ENCODE peak calls at places on chromosomes 1 and 21, in seven cellular contexts. R is choroid plexus epithelial cell; P is epithelial cell of esophagus; F is lung; L is CD4-positive, alpha-beta T cell; G is transverse colon; S is upper lobe of left lung. T is an unnamed sample.

GRCh38 chr21:30014883-30015282 is 75.1 kb upstream of the GRIK1 start:
- DNase-seq in R (no peak), P (no peak), F (no peak), L (no peak), G (no peak), S (no peak), T (no peak)

GRCh38 chr1:24362982-24363614 is 43.9 kb downstream of the GRHL3 start:
- DNase-seq in R (peak), P (peak), F (no peak), L (no peak), G (no peak), S (no peak), T (no peak)

GRCh38 chr1:118304722-118305344 is 119.8 kb upstream of the SPAG17 start:
- DNase-seq in R (peak), P (peak), F (no peak), L (no peak), G (no peak), S (no peak), T (no peak)

GRCh38 chr21:43331962-43332458 is 94.9 kb downstream of the SIK1 start:
- DNase-seq in R (peak), P (peak), F (no peak), L (no peak), G (no peak), S (peak), T (no peak)

GRCh38 chr1:159071970-159072582 is 4.5 kb downstream of the AIM2 start:
- DNase-seq in R (peak), P (peak), F (no peak), L (no peak), G (no peak), S (no peak), T (no peak)

GRCh38 chr1:184970691-184971161 is 3.6 kb downstream of the NIBAN1 start:
- DNase-seq in R (peak), P (peak), F (no peak), L (no peak), G (no peak), S (no peak), T (no peak)

GRCh38 chr1:171142451-171143121 is 42.5 kb upstream of the FMO2 start:
- DNase-seq in R (peak), P (no peak), F (peak), L (no peak), G (peak), S (no peak), T (no peak)

GRCh38 chr1:232529747-232530146 is 100.2 kb downstream of the SIPA1L2 start:
- DNase-seq in R (peak), P (peak), F (no peak), L (no peak), G (no peak), S (no peak), T (no peak)

GRCh38 chr1:152858062-152858461 is 1.7 kb upstream of the LCE7A start:
- DNase-seq in R (no peak), P (peak), F (no peak), L (no peak), G (no peak), S (no peak), T (no peak)

GRCh38 chr1:24991242-24992037 is 61.4 kb upstream of the RUNX3 start:
- DNase-seq in R (no peak), P (no peak), F (no peak), L (no peak), G (no peak), S (no peak), T (no peak)

GRCh38 chr1:19457555-19457954 is 27.8 kb downstream of the CAPZB start:
- DNase-seq in R (no peak), P (no peak), F (no peak), L (no peak), G (no peak), S (no peak), T (no peak)

GRCh38 chr1:3247521-3248031 is 178.6 kb downstream of the PRDM16 start:
- DNase-seq in R (no peak), P (no peak), F (no peak), L (no peak), G (no peak), S (no peak), T (no peak)

DNA sequence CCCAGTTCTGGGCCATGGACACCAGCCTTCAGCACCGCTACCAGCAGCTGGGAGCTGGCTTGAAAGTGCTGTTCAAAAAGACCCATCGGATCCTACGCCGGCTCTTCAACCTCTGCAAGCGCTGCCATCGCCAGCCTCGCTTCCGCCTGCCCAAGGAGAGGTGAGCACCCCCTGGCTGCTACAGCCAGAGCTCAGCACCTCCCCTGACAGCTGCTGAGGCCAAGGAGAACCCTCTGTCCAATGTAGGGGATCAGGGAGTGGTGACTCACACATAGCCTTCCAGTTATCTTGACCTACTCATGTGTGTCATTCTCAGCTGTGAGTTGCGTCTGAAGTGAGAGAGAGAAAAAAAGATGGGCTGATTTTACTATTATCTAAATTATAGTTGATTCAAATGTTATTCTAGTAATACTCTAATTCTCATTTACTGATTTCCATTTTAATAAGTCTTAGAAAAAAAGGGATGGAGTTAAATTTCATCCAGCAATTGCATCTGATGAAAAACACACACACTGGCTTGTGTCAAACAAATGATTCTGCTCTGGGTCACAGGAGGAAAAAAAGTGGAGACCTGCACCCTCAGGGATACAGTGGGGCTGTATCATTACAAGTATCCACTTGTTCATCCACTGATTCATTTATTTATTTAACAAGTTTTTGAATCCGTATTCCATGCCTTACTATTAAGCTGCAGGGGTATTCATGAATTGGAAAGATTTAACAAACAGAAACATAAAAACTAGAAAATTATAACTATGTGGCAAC is 108.0 kb downstream of the BRINP2 start:
- DNase-seq in R (peak), P (peak), F (no peak), L (no peak), G (no peak), S (no peak), T (no peak)
- TF ChIP-seq CTCF in R (no peak), P (no peak), F (no peak), L (no peak), G (no peak), S (no peak), T (no peak)

DNA sequence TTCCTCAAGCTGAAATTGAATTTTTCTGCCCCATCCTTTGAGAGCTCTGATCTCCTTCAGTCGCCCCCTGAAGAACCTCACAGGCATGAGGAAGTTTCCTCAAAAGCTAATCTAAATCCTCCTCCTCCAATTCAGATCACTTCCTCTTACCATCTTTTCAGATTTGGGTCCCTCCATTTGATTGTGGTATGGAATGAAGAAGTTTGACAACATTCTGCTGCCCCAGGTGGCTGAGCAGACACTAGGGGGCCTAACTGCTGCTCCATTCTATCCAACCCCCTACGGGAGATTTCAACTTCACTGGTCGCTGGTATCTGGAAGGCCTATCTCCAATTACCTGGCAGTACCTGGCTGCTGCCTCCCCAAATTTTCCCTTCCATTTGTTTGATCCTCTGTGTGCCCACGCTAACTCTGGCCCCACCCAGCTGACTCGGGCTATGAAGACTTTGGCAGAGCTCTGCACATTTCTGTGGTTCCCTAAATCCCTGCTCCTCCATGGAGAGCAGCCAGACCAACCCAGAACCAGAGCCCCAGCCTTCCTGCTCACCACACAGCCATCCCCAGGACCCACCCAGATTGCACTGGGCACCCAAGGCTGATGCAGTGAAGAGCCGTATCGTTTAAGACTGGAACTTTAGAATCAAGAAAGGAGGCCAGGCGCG is 7.8 kb downstream of the IRF6 start:
- DNase-seq in R (no peak), P (no peak), F (no peak), L (no peak), G (no peak), S (no peak), T (no peak)
- TF ChIP-seq CTCF in R (no peak), P (peak), F (no peak), L (no peak), G (no peak), S (no peak), T (no peak)

GRCh38 chr1:115466433-115466832 is 128.4 kb upstream of the NGF start:
- DNase-seq in R (peak), P (no peak), F (no peak), L (no peak), G (no peak), S (no peak), T (no peak)

GRCh38 chr1:115461526-115461925 is 123.5 kb upstream of the NGF start:
- DNase-seq in R (no peak), P (peak), F (no peak), L (no peak), G (no peak), S (no peak), T (no peak)

GRCh38 chr1:115465802-115466363 is 127.8 kb upstream of the NGF start:
- DNase-seq in R (no peak), P (no peak), F (no peak), L (no peak), G (no peak), S (no peak), T (no peak)

GRCh38 chr1:115462677-115463076 is 124.6 kb upstream of the NGF start:
- DNase-seq in R (no peak), P (no peak), F (no peak), L (no peak), G (no peak), S (no peak), T (no peak)

GRCh38 chr1:115463347-115463746 is 125.3 kb upstream of the NGF start:
- DNase-seq in R (peak), P (peak), F (no peak), L (no peak), G (no peak), S (no peak), T (no peak)
- TF ChIP-seq CTCF in R (peak), P (peak), F (no peak), L (no peak), G (no peak), S (no peak), T (no peak)

GRCh38 chr1:13465515-13465914 is 48.3 kb downstream of the LRRC38 start:
- DNase-seq in R (no peak), P (no peak), F (no peak), L (no peak), G (no peak), S (no peak), T (no peak)

DNA sequence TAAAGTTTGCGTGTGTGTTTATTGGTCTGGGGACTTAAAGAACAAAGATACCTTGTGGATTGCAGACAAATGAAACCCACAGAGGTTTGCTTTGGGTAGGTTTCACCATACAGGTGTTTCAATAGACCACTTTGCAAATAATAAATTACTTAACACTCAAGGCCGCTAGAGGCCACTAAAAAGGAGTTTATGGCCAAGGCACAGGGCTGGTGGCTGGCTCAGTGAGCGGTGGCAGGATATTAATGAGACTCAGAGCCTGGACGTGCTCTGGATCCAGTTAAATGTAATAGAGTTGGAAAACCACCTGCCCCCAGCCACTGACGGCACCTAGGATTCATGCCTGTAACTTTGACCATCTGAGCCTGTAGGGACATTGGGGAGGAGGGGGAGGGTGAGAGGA is 44.5 kb downstream of the LRRC38 start:
- DNase-seq in R (peak), P (peak), F (no peak), L (no peak), G (no peak), S (no peak), T (no peak)
- TF ChIP-seq CTCF in R (no peak), P (no peak), F (no peak), L (no peak), G (no peak), S (no peak), T (no peak)

GRCh38 chr1:5622412-5622811 is 369.8 kb downstream of the NPHP4 start:
- DNase-seq in R (no peak), P (peak), F (no peak), L (no peak), G (no peak), S (no peak), T (no peak)

GRCh38 chr1:5619469-5619868 is 372.8 kb downstream of the NPHP4 start:
- DNase-seq in R (no peak), P (no peak), F (no peak), L (no peak), G (no peak), S (no peak), T (no peak)

GRCh38 chr1:5621692-5622091 is 370.5 kb downstream of the NPHP4 start:
- DNase-seq in R (no peak), P (no peak), F (no peak), L (no peak), G (no peak), S (no peak), T (no peak)

GRCh38 chr1:5620418-5620817 is 371.8 kb downstream of the NPHP4 start:
- DNase-seq in R (no peak), P (no peak), F (no peak), L (no peak), G (no peak), S (no peak), T (no peak)

GRCh38 chr1:5620997-5621396 is 371.2 kb downstream of the NPHP4 start:
- DNase-seq in R (no peak), P (peak), F (no peak), L (no peak), G (no peak), S (no peak), T (no peak)
- TF ChIP-seq CTCF in R (no peak), P (peak), F (no peak), L (no peak), G (no peak), S (peak), T (no peak)

GRCh38 chr21:15206514-15206913 is 141.7 kb upstream of the NRIP1 start:
- DNase-seq in R (no peak), P (no peak), F (no peak), L (no peak), G (no peak), S (no peak), T (no peak)

GRCh38 chr21:15207635-15208370 is 143.0 kb upstream of the NRIP1 start:
- DNase-seq in R (no peak), P (no peak), F (no peak), L (no peak), G (no peak), S (no peak), T (no peak)

GRCh38 chr21:15208787-15209186 is 144.0 kb upstream of the NRIP1 start:
- DNase-seq in R (no peak), P (peak), F (no peak), L (no peak), G (no peak), S (no peak), T (no peak)

GRCh38 chr21:15209224-15209623 is 144.4 kb upstream of the NRIP1 start:
- DNase-seq in R (no peak), P (no peak), F (no peak), L (no peak), G (no peak), S (no peak), T (no peak)

GRCh38 chr21:15207231-15207630 is 142.4 kb upstream of the NRIP1 start:
- DNase-seq in R (no peak), P (no peak), F (no peak), L (no peak), G (no peak), S (no peak), T (no peak)
- TF ChIP-seq CTCF in R (no peak), P (no peak), F (no peak), L (no peak), G (no peak), S (no peak), T (no peak)

GRCh38 chr1:34176830-34177613 is at the start of gene C1orf94:
- DNase-seq in R (no peak), P (no peak), F (no peak), L (no peak), G (no peak), S (no peak), T (no peak)
- TF ChIP-seq CTCF in R (no peak), P (no peak), F (no peak), L (no peak), G (no peak), S (no peak), T (no peak)